ENCODE peak calls at places on chromosome 5, in five cellular contexts. D, S, F, C and K are unnamed samples.

GRCh38 chr5:139964266-139964993 is 78.7 kb downstream of the NRG2 start:
- DNase-seq in S (no peak), D (no peak), F (no peak), C (no peak), K (peak; percentile 80)

GRCh38 chr5:40367260-40367659 is 312.5 kb upstream of the PTGER4 start:
- DNase-seq in D (peak; percentile 24), F (no peak), S (no peak), C (no peak), K (no peak)

GRCh38 chr5:109485030-109485429 is 75.3 kb upstream of the PJA2 start:
- DNase-seq in F (no peak), S (no peak), C (peak; percentile 64), D (peak; percentile 48), K (no peak)

GRCh38 chr5:178590141-178590923 is at the start of gene COL23A1:
- DNase-seq in F (peak; percentile 20), S (no peak), D (peak; percentile 37), C (peak; percentile 82), K (peak; percentile 3)

GRCh38 chr5:80653497-80653896 is 955 bp upstream of the MSH3 start:
- DNase-seq in S (no peak), C (no peak), F (no peak), D (no peak), K (no peak)

GRCh38 chr5:68673451-68674180 is 420.2 kb upstream of the SLC30A5 start:
- DNase-seq in C (no peak), D (no peak), F (no peak), S (no peak), K (no peak)

GRCh38 chr5:71974622-71975021 is 132.7 kb upstream of the MAP1B start:
- DNase-seq in D (no peak), C (no peak), S (no peak), F (no peak), K (no peak)

GRCh38 chr5:126544087-126544740 is 50.8 kb downstream of the ALDH7A1 start:
- DNase-seq in S (no peak), C (no peak), D (peak; percentile 29), F (no peak), K (peak; percentile 75)

GRCh38 chr5:107539726-107540330 is 130.9 kb downstream of the EFNA5 start:
- DNase-seq in D (no peak), C (no peak), S (no peak), F (no peak), K (no peak)

GRCh38 chr5:140224658-140225057 is 49.7 kb downstream of the CYSTM1 start:
- DNase-seq in F (no peak), D (no peak), S (no peak), C (no peak), K (no peak)

GRCh38 chr5:178488696-178489095 is 101.5 kb downstream of the COL23A1 start:
- DNase-seq in F (no peak), S (no peak), C (no peak), D (no peak), K (no peak)

GRCh38 chr5:127519527-127519926 is 2.1 kb downstream of the PRRC1 start:
- DNase-seq in D (no peak), C (no peak), F (no peak), S (no peak), K (no peak)

GRCh38 chr5:94540856-94541494 is 77.4 kb downstream of the KIAA0825 start:
- DNase-seq in C (no peak), S (no peak), D (no peak), F (no peak), K (no peak)

GRCh38 chr5:90602681-90603080 is 44.1 kb downstream of the ADGRV1 start:
- DNase-seq in C (no peak), F (no peak), D (no peak), S (no peak), K (peak; percentile 59)

GRCh38 chr5:67315082-67315801 is 118.6 kb upstream of the CD180 start:
- DNase-seq in D (peak; percentile 58), C (no peak), F (no peak), S (no peak), K (no peak)

GRCh38 chr5:51488803-51489642 is 105.8 kb downstream of the ISL1 start:
- DNase-seq in F (no peak), D (no peak), S (no peak), C (no peak), K (no peak)

GRCh38 chr5:177494356-177495195 is 2.8 kb downstream of the PDLIM7 start:
- DNase-seq in F (peak; percentile 82), D (peak; percentile 92), S (no peak), C (peak; percentile 83), K (peak; percentile 46)

GRCh38 chr5:90709323-90710148 is 150.9 kb downstream of the ADGRV1 start:
- DNase-seq in D (peak; percentile 36), C (peak; percentile 21), F (peak; percentile 24), S (no peak), K (peak; percentile 53)

GRCh38 chr5:59182722-59183121 is 599.8 kb downstream of the RAB3C start:
- DNase-seq in C (no peak), D (no peak), S (no peak), F (no peak), K (no peak)

GRCh38 chr5:109410389-109411174 is 808 bp upstream of the PJA2 start:
- DNase-seq in F (no peak), C (peak; percentile 87), D (peak; percentile 84), S (no peak), K (peak; percentile 77)

GRCh38 chr5:121408778-121409177 is 442.9 kb upstream of the FTMT start:
- DNase-seq in C (no peak), F (no peak), S (no peak), D (no peak), K (no peak)

GRCh38 chr5:116759860-116760644 is 185.4 kb upstream of the SEMA6A start:
- DNase-seq in D (no peak), C (no peak), F (peak; percentile 51), S (no peak), K (no peak)

GRCh38 chr5:179758905-179759304 is 26.3 kb downstream of the MAML1 start:
- DNase-seq in C (no peak), S (no peak), F (no peak), D (no peak), K (no peak)

GRCh38 chr5:176797456-176798093 is 12.8 kb upstream of the UNC5A start:
- DNase-seq in D (no peak), S (no peak), F (no peak), C (no peak), K (no peak)

GRCh38 chr5:1734271-1734907 is 65.2 kb downstream of the MRPL36 start:
- DNase-seq in F (no peak), S (no peak), C (no peak), D (no peak), K (no peak)

GRCh38 chr5:137800700-137801411 is 46.7 kb upstream of the HNRNPA0 start:
- DNase-seq in C (no peak), D (no peak), F (no peak), S (no peak), K (no peak)

GRCh38 chr5:136781464-136781863 is 416.1 kb upstream of the TRPC7 start:
- DNase-seq in S (no peak), C (no peak), D (peak; percentile 56), F (peak; percentile 45), K (no peak)

GRCh38 chr5:171322527-171322926 is 13.5 kb downstream of the TLX3 start:
- DNase-seq in C (no peak), F (no peak), S (no peak), D (no peak), K (no peak)

GRCh38 chr5:72651779-72652178 is 144.6 kb upstream of the ZNF366 start:
- DNase-seq in F (no peak), S (no peak), C (no peak), D (no peak), K (no peak)

GRCh38 chr5:122078116-122078865 is at the start of gene LOX:
- DNase-seq in D (peak; percentile 98), C (peak; percentile 81), S (no peak), F (peak; percentile 95), K (no peak)

GRCh38 chr5:139043127-139043905 is 154.9 kb downstream of the SIL1 start:
- DNase-seq in D (peak; percentile 53), S (no peak), F (no peak), C (no peak), K (no peak)

GRCh38 chr5:103369125-103370120 is 110.9 kb downstream of the MACIR start:
- DNase-seq in S (no peak), D (no peak), C (no peak), F (no peak), K (no peak)

GRCh38 chr5:31774779-31775178 is 135.8 kb downstream of the PDZD2 start:
- DNase-seq in S (no peak), C (peak; percentile 61), F (no peak), D (peak; percentile 5), K (no peak)

GRCh38 chr5:143403607-143404415 is at the start of gene NR3C1:
- DNase-seq in C (peak; percentile 95), F (no peak), S (peak; percentile 73), D (peak; percentile 88), K (peak; percentile 95)